ENCODE peak calls at places on chromosomes 3 and 15, in seven cellular contexts. U is mesendoderm, C is IMR-90, Q is neuronal stem cell, G is H9, F is trophoblast cell, I is H1. Y is an unnamed sample.

GRCh38 chr3:191340976-191341375 is 10.7 kb upstream of the UTS2B start:
- DNase-seq in U (no peak), Q (no peak), F (no peak), C (no peak), G (no peak), I (no peak), Y (peak; percentile 0)

GRCh38 chr15:36109943-36110658 is 469.3 kb upstream of the CDIN1 start:
- DNase-seq in I (no peak), F (no peak), C (peak; percentile 81), G (no peak), U (no peak), Q (no peak), Y (peak; percentile 30)

GRCh38 chr3:100710355-100711198 is 1.3 kb downstream of the TFG start:
- DNase-seq in U (peak; percentile 75), C (peak; percentile 77), I (peak; percentile 55), G (peak; percentile 33), Q (peak; percentile 9), F (peak; percentile 84), Y (peak; percentile 92)

GRCh38 chr3:120404876-120405275 is 45.9 kb downstream of the FSTL1 start:
- DNase-seq in Q (no peak), G (no peak), C (peak; percentile 25), U (no peak), F (no peak), I (no peak), Y (no peak)

GRCh38 chr3:184186184-184186901 is at the start of gene ABCF3:
- DNase-seq in Q (no peak), G (no peak), F (peak; percentile 48), C (peak; percentile 54), I (no peak), U (no peak), Y (no peak)

GRCh38 chr3:127351350-127351749 is 63.5 kb upstream of the PRR20G start:
- DNase-seq in Q (no peak), F (no peak), G (no peak), I (peak; percentile 27), C (no peak), U (no peak), Y (no peak)

GRCh38 chr3:9201895-9202294 is 47.6 kb downstream of the SRGAP3 start:
- DNase-seq in I (no peak), U (no peak), F (no peak), Q (no peak), C (no peak), G (no peak), Y (no peak)

GRCh38 chr15:38389924-38390542 is 63.9 kb upstream of the FAM98B start:
- DNase-seq in Q (peak; percentile 44), I (peak; percentile 89), U (peak; percentile 70), G (peak; percentile 64), C (peak; percentile 58), F (peak; percentile 82), Y (peak; percentile 53)

GRCh38 chr3:10709110-10709781 is 106.8 kb upstream of the SLC6A11 start:
- DNase-seq in C (no peak), Q (no peak), F (no peak), G (no peak), I (no peak), U (no peak), Y (no peak)

GRCh38 chr3:78497692-78498091 is 1270.1 kb downstream of the ROBO1 start:
- DNase-seq in I (no peak), Q (no peak), F (no peak), G (no peak), C (no peak), U (no peak), Y (peak; percentile 6)

GRCh38 chr3:149618151-149619123 is 39.4 kb downstream of the WWTR1 start:
- DNase-seq in I (no peak), G (no peak), Q (no peak), F (peak; percentile 88), C (no peak), U (peak; percentile 95), Y (no peak)

GRCh38 chr15:31378363-31378903 is 51.8 kb downstream of the KLF13 start:
- DNase-seq in Q (no peak), C (no peak), G (no peak), I (no peak), U (no peak), F (no peak), Y (no peak)

GRCh38 chr3:195140816-195141793 is 129.9 kb downstream of the XXYLT1 start:
- DNase-seq in C (peak; percentile 31), G (no peak), I (no peak), F (peak; percentile 97), U (no peak), Q (no peak), Y (no peak)

GRCh38 chr3:174891524-174892203 is 32.5 kb downstream of the NAALADL2 start:
- DNase-seq in C (peak; percentile 9), I (peak; percentile 48), G (no peak), F (no peak), Q (no peak), U (peak; percentile 31), Y (no peak)

DNA sequence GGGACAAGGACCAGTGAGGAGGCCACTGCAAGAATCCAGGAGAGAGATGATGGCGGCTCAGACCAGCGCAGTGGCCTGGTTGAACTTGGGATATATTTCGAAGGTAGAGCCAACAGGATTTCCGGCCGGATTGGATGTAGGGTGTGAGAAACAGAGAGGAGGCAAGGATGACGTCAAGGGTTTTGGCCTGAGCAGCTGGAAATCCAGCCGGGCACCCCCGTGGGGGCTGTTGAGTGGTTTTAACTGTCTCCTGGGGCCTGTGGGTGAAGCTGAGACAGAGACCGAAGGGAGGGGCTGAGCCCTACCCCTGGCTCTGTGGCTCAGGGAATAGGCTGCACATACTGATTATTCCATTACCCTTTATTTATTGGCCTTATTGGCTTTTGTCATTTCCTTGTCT is 45.7 kb downstream of the EXOG start:
- DNase-seq in U (no peak), G (no peak), Q (no peak), F (no peak), C (no peak), I (no peak), Y (no peak)
- H2BK5ac ChIP-seq in U (no peak overlapping the region), G (no peak overlapping the region), Q (peak overlapping the region; percentile 39), F (no peak overlapping the region), C (no peak overlapping the region), I (no peak overlapping the region), Y (no peak overlapping the region)

DNA sequence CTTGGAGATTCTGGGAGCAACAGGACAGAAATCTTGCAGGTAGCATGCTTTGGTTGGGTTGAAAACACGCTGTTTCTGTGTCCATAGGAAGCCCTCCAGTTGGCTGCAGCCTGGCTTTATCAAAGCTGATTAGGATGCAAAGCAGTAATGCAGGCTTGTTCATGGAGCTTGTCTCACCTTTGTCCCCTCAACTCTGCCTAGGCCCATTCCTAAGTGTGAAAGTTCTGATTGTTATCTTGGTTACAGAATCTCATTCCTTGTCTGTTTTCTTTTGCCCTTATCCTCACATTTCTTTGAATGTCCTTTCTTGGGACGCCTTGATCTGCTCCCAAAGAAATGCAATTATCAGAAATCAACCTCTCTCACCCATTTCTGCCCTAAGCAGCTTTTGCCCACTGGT is 83.5 kb downstream of the IL20RB start:
- DNase-seq in U (peak; percentile 64), F (peak; percentile 76), C (no peak), G (no peak), I (no peak), Q (no peak), Y (no peak)
- H2BK5ac ChIP-seq in U (no peak overlapping the region), F (no peak overlapping the region), C (no peak overlapping the region), G (no peak overlapping the region), I (no peak overlapping the region), Q (no peak overlapping the region), Y (no peak overlapping the region)

DNA sequence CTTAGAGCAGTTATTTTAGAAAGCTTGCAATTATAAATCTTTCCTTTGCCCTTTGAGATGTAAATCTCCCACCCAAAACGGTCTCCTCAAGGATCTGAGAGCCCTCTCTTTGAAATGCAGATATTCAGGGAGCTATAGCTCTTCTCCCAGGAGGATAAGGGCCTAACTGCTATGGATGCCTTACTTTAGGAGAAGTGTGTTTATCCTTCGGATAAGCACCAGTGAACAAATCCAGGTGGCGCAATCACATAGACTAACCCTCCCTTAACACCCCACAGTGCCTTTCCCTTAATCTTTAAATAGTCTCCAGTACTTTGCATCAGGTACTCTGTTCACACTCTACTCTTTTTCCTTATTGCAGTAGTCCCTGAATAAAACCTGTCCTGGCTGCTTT is 14.9 kb upstream of the CA12 start:
- DNase-seq in C (peak; percentile 24), G (peak; percentile 47), U (peak; percentile 75), F (no peak), I (no peak), Q (no peak), Y (peak; percentile 28)
- H2BK5ac ChIP-seq in C (no peak overlapping the region), G (no peak overlapping the region), U (no peak overlapping the region), F (no peak overlapping the region), I (no peak overlapping the region), Q (no peak overlapping the region), Y (no peak overlapping the region)

DNA sequence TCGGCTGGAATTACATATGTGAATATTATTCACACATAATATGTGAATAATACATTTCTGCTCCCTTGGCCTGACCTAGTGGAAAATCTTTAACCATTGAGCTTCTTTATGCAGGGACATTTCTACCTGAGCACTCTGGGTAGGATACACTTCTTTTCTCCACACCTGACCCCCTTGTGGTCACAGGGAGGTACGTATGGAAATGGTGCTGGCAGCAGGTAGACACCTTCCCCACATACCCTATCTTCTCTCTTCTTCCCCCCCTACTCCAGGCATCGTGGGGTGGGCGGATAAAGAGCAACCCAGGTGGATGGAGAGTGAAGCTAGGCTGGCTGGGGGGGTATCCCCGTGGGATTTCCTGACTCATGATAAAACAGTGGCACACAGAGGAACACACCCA is 312.1 kb downstream of the ARRDC4 start:
- DNase-seq in F (no peak), U (peak; percentile 33), Q (no peak), G (no peak), C (no peak), I (no peak), Y (no peak)
- H2BK5ac ChIP-seq in F (no peak overlapping the region), U (no peak overlapping the region), Q (no peak overlapping the region), G (no peak overlapping the region), C (no peak overlapping the region), I (no peak overlapping the region), Y (no peak overlapping the region)

DNA sequence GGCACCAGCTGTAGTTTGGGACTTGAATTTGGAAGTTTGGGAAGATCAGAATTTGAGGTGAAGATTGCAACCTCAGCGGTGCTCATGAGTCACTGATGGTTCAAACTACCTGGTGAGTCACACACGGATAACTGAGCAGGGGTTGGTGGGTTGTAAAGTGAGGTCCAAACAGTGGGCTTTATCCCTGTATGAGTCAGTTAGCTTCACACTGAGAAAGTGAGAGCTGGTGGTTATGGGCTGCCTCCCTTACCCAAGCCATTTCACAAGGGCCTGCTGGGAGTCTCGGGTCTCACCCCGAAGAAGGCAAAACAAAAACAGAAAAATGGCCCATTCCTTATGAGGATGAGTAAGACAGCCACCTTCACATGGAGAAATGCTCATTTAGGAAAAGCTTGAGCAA is 77.0 kb downstream of the ITGA11 start:
- DNase-seq in G (no peak), U (peak; percentile 74), I (no peak), C (peak; percentile 98), Q (no peak), F (peak; percentile 61), Y (peak; percentile 97)
- H2BK5ac ChIP-seq in G (no peak overlapping the region), U (no peak overlapping the region), I (no peak overlapping the region), C (peak overlapping the region; percentile 48), Q (no peak overlapping the region), F (no peak overlapping the region), Y (no peak overlapping the region)

GRCh38 chr3:103306081-103306480 is 871.3 kb downstream of the ZPLD1 start:
- DNase-seq in I (no peak), U (no peak), C (no peak), Q (no peak), G (no peak), F (no peak), Y (no peak)
- H2BK5ac ChIP-seq in I (no peak overlapping the region), U (no peak overlapping the region), C (no peak overlapping the region), Q (no peak overlapping the region), G (no peak overlapping the region), F (no peak overlapping the region), Y (no peak overlapping the region)

GRCh38 chr15:91965501-91966180 is 112.1 kb downstream of the SLCO3A1 start:
- DNase-seq in G (no peak), U (no peak), I (no peak), F (peak; percentile 29), C (peak; percentile 33), Q (no peak), Y (no peak)
- H2BK5ac ChIP-seq in G (no peak overlapping the region), U (no peak overlapping the region), I (no peak overlapping the region), F (no peak overlapping the region), C (no peak overlapping the region), Q (no peak overlapping the region), Y (no peak overlapping the region)

Y was measured in mesenchymal stem cell.